ENCODE peak calls at places on chromosomes 13 and 19, in six cellular contexts. W is cardiac muscle cell; O is CD8-positive, alpha-beta T cell; S is H1; E is right atrium auricular region; M is mammary epithelial cell. J is an unnamed sample. For H3K4me1, the result is how much of the 10 kb centered on the place peaks cover.

GRCh38 chr19:3556978-3557460 is 367 bp downstream of the MFSD12 start:
- DNase-seq in W (peak), O (peak), S (no peak), E (no peak), M (peak), J (no peak)

GRCh38 chr13:53028063-53028462 is 550 bp upstream of the OLFM4 start:
- DNase-seq in W (no peak), O (no peak), S (no peak), E (no peak), M (no peak), J (no peak)

GRCh38 chr19:34173145-34173956 is 1.0 kb downstream of the LSM14A start:
- DNase-seq in W (peak), O (peak), S (peak), E (no peak), M (peak), J (no peak)

GRCh38 chr19:55497777-55498176 is 9.5 kb downstream of the SSC5D start:
- DNase-seq in W (no peak), O (no peak), S (no peak), E (no peak), M (no peak), J (no peak)

GRCh38 chr13:31111136-31111535 is 50.6 kb downstream of the HSPH1 start:
- DNase-seq in W (peak), O (no peak), S (no peak), E (no peak), M (peak), J (no peak)

GRCh38 chr13:84296386-84296785 is 414.1 kb upstream of the SLITRK1 start:
- DNase-seq in W (no peak), O (no peak), S (no peak), E (no peak), M (no peak), J (no peak)

GRCh38 chr19:55667958-55668357 is 7.1 kb upstream of the EPN1 start:
- DNase-seq in W (no peak), O (no peak), S (no peak), E (no peak), M (no peak), J (no peak)

GRCh38 chr19:4967738-4968461 is 1.0 kb upstream of the KDM4B start:
- DNase-seq in W (peak), O (no peak), S (no peak), E (no peak), M (no peak), J (no peak)

GRCh38 chr13:21639604-21640003 is 31.3 kb upstream of the FGF9 start:
- DNase-seq in W (no peak), O (no peak), S (no peak), E (no peak), M (no peak), J (no peak)

GRCh38 chr13:93709511-93710244 is 483.1 kb downstream of the GPC6 start:
- DNase-seq in W (no peak), O (no peak), S (no peak), E (no peak), M (no peak), J (no peak)

GRCh38 chr13:98173431-98173921 is 3.6 kb downstream of the RNF113B start:
- DNase-seq in W (peak), O (no peak), S (no peak), E (peak), M (peak), J (no peak)
- H3K4me1 ChIP-seq in W (under half), O (under half), S (under half), E (under half), M (under half), J (under half)

GRCh38 chr19:38285567-38285966 is 18.5 kb upstream of the C19orf33 start:
- DNase-seq in W (no peak), O (no peak), S (no peak), E (no peak), M (no peak), J (no peak)
- H3K4me1 ChIP-seq in W (under half), O (under half), S (under half), E (under half), M (under half), J (under half)

DNA sequence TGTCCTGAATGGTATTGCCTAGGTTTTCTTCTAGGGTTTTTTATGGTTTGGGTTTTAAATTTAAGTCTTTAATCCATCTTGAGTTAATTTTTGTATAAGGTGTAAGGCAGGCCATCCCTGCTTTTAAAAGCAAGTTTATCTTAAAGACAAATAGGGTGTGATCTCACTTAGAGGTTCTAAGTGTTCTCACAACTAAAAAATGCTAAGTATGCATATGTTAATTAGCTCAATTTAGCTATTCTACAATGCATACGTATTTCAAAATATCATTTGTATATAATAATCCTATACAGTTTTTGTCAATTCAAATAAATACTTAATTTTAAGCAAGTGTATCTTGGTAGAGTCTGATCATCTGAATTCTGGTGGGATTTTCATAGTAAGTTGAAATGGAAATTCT is 50.4 kb downstream of the MBNL2 start:
- DNase-seq in W (no peak), O (no peak), S (no peak), E (no peak), M (no peak), J (no peak)
- H3K4me1 ChIP-seq in W (under half), O (under half), S (under half), E (under half), M (half or more), J (half or more)

GRCh38 chr19:51196181-51196580 is 28.7 kb upstream of the CD33 start:
- DNase-seq in W (no peak), O (no peak), S (no peak), E (no peak), M (no peak), J (peak)

GRCh38 chr19:51200071-51200470 is 24.8 kb upstream of the CD33 start:
- DNase-seq in W (no peak), O (no peak), S (no peak), E (peak), M (no peak), J (peak)

GRCh38 chr19:51201712-51202111 is 23.2 kb upstream of the CD33 start:
- DNase-seq in W (no peak), O (no peak), S (no peak), E (no peak), M (no peak), J (peak)

GRCh38 chr19:51195616-51196015 is 29.3 kb upstream of the CD33 start:
- DNase-seq in W (no peak), O (no peak), S (no peak), E (no peak), M (no peak), J (peak)

DNA sequence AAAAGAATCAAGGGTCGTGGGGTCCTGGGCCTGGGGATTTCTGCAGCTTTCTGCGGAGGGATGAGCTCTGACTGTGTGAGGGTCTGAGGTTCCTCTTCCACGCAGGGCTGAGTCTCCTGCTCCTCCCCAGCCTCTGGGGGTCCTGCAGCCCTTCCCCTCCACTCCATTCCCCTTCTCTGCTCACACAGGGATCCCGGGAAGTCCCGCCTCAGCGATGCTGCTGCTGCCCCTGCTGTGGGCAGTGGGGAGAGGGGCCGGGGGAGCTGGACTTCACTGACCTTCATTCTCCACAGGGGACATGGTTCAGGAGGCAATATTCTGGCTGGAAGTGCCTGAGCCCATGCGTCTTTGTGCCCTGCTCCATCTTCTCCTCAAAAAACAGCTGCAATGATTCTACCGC is 26.2 kb upstream of the CD33 start:
- DNase-seq in W (no peak), O (no peak), S (no peak), E (peak), M (no peak), J (no peak)
- H3K4me1 ChIP-seq in W (under half), O (under half), S (under half), E (under half), M (under half), J (under half)

GRCh38 chr19:35310331-35310730 is 18.4 kb downstream of the MAG start:
- DNase-seq in W (no peak), O (no peak), S (no peak), E (no peak), M (no peak), J (no peak)
- H3K4me1 ChIP-seq in W (under half), O (under half), S (under half), E (under half), M (under half), J (under half)

GRCh38 chr13:114142137-114142550 is 9.7 kb upstream of the RASA3 start:
- DNase-seq in W (no peak), O (no peak), S (no peak), E (no peak), M (no peak), J (no peak)

GRCh38 chr13:114141261-114141996 is 9.0 kb upstream of the RASA3 start:
- DNase-seq in W (no peak), O (no peak), S (no peak), E (no peak), M (no peak), J (no peak)

GRCh38 chr13:114142640-114143490 is 10.4 kb upstream of the RASA3 start:
- DNase-seq in W (no peak), O (peak), S (no peak), E (no peak), M (no peak), J (no peak)

GRCh38 chr13:114140909-114141255 is 8.5 kb upstream of the RASA3 start:
- DNase-seq in W (no peak), O (peak), S (no peak), E (no peak), M (no peak), J (no peak)

DNA sequence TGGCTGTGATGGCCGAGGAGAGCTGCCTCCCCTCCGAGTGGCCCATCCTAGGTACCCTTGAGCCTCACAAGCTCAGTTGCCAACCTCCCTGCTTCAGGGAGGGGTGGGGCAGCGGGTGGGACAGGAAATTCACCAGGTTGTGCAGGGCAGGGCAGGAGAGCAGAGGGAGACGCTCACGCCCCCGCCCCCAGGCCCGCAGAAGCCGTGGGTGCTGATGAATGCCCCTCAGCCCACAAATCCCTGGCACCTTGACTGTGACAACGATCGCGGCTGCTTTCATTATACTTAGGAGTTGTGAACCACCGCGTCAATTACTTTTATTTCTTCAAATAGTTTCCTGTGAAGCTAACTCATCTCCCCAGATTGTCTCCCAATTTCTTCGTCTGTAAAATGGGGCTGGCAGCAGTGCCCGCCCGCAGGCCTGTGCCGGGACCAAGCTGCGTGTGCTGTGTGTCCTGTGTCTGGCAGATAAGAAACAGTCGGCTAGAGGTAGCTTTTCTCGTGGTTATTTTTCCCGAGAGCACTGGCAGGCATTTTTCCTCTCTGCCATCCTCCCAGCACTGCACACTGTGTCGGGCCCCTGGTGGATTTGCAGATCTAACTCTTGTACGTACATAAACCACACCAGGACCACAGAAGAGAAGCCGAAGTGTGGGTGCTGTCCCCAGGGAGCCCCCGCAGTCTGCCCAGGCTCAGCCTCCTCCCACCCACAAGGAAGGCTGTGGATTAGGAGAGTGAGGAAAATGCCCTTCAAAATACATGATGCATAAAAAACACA is 7.9 kb upstream of the RASA3 start:
- DNase-seq in W (no peak), O (peak), S (no peak), E (no peak), M (no peak), J (no peak)
- H3K4me1 ChIP-seq in W (under half), O (half or more), S (under half), E (under half), M (under half), J (under half)

J was measured in vagina.